ENCODE peak calls at places on chromosome 16, in nine cellular contexts. N is kidney, G is aorta, Y is A549, A is esophagus squamous epithelium, F is uterus, U is HCT116, K is thoracic aorta, Z is cardiac muscle cell. R is an unnamed sample.

GRCh38 chr16:17334096-17334495 is 136.7 kb downstream of the XYLT1 start:
- DNase-seq in A (no peak), Y (no peak), N (no peak), F (no peak), U (no peak), K (peak; percentile 32), Z (no peak), G (no peak), R (no peak)

GRCh38 chr16:64346080-64346479 is 775.8 kb downstream of the CDH11 start:
- DNase-seq in A (no peak), U (no peak), K (no peak), F (no peak), Y (no peak), Z (no peak), N (no peak), G (no peak), R (no peak)

GRCh38 chr16:23353440-23353839 is 51.3 kb downstream of the SCNN1B start:
- DNase-seq in U (no peak), K (no peak), N (peak; percentile 7), Z (no peak), A (no peak), Y (no peak), F (no peak), G (peak; percentile 3), R (no peak)

GRCh38 chr16:28092721-28093382 is 29.3 kb upstream of the GSG1L start:
- DNase-seq in N (peak; percentile 18), G (peak; percentile 49), A (no peak), Y (no peak), U (no peak), F (no peak), K (no peak), Z (no peak), R (no peak)

GRCh38 chr16:72787519-72788268 is 260.2 kb downstream of the ZFHX3 start:
- DNase-seq in F (peak; percentile 80), U (no peak), A (no peak), N (peak; percentile 86), K (peak; percentile 40), Y (no peak), Z (peak; percentile 89), G (peak; percentile 87), R (no peak)

GRCh38 chr16:75266738-75267630 is 15.6 kb upstream of the BCAR1 start:
- DNase-seq in U (no peak), Z (no peak), G (no peak), Y (no peak), A (no peak), N (no peak), K (no peak), F (peak; percentile 26), R (no peak)

GRCh38 chr16:50741225-50741807 is 570 bp upstream of the CYLD start:
- DNase-seq in Z (no peak), U (no peak), F (peak; percentile 41), K (no peak), A (no peak), N (no peak), Y (no peak), G (no peak), R (no peak)

GRCh38 chr16:8888951-8889892 is 7.1 kb downstream of the LITAFD start:
- DNase-seq in K (no peak), Y (no peak), Z (no peak), A (no peak), U (no peak), N (peak; percentile 68), G (peak; percentile 59), F (no peak), R (no peak)

GRCh38 chr16:80591071-80591935 is 50.5 kb downstream of the DYNLRB2 start:
- DNase-seq in F (no peak), G (no peak), A (no peak), Z (no peak), Y (no peak), U (no peak), N (no peak), K (no peak), R (no peak)

GRCh38 chr16:84150926-84151325 is 5.8 kb downstream of the DNAAF1 start:
- DNase-seq in U (no peak), F (no peak), Y (no peak), G (no peak), Z (no peak), K (no peak), N (no peak), A (no peak), R (no peak)

GRCh38 chr16:59044616-59045015 is 310.5 kb upstream of the GOT2 start:
- DNase-seq in N (no peak), A (no peak), G (no peak), U (no peak), Y (no peak), Z (no peak), F (no peak), K (no peak), R (no peak)

GRCh38 chr16:51154271-51155171 is 3.5 kb upstream of the SALL1 start:
- DNase-seq in N (peak; percentile 89), Y (no peak), A (no peak), G (no peak), K (no peak), Z (no peak), U (no peak), F (peak; percentile 77), R (no peak)

GRCh38 chr16:86975445-86975844 is 341.7 kb downstream of the C16orf95 start:
- DNase-seq in Z (peak; percentile 93), F (no peak), U (peak; percentile 89), N (peak; percentile 25), K (peak; percentile 19), A (no peak), G (peak; percentile 82), Y (peak; percentile 64), R (peak; percentile 71)

GRCh38 chr16:28212532-28212873 is 738 bp upstream of the XPO6 start:
- DNase-seq in A (no peak), Y (no peak), K (no peak), U (peak; percentile 15), N (no peak), F (no peak), Z (peak; percentile 27), G (no peak), R (no peak)

GRCh38 chr16:80274576-80275191 is 266.1 kb upstream of the DYNLRB2 start:
- DNase-seq in Y (no peak), F (no peak), Z (peak; percentile 29), K (no peak), A (no peak), U (no peak), G (no peak), N (no peak), R (no peak)

GRCh38 chr16:30010817-30011504 is at the start of gene DOC2A:
- DNase-seq in G (no peak), U (no peak), K (no peak), Z (no peak), N (peak; percentile 68), Y (no peak), F (no peak), A (no peak), R (no peak)

GRCh38 chr16:54817432-54817831 is 113.2 kb upstream of the IRX5 start:
- DNase-seq in A (no peak), F (no peak), K (no peak), N (no peak), G (no peak), U (no peak), Y (peak; percentile 5), Z (peak; percentile 8), R (no peak)

GRCh38 chr16:54815177-54815576 is 115.5 kb upstream of the IRX5 start:
- DNase-seq in Y (no peak), K (no peak), G (no peak), F (no peak), U (no peak), A (no peak), N (no peak), Z (no peak), R (no peak)

GRCh38 chr16:54813778-54814177 is 116.9 kb upstream of the IRX5 start:
- DNase-seq in K (no peak), N (no peak), Z (no peak), Y (no peak), G (no peak), U (no peak), F (no peak), A (no peak), R (no peak)

GRCh38 chr16:54817940-54818574 is 112.6 kb upstream of the IRX5 start:
- DNase-seq in U (no peak), F (no peak), Z (no peak), A (no peak), G (no peak), N (no peak), Y (no peak), K (no peak), R (no peak)

DNA sequence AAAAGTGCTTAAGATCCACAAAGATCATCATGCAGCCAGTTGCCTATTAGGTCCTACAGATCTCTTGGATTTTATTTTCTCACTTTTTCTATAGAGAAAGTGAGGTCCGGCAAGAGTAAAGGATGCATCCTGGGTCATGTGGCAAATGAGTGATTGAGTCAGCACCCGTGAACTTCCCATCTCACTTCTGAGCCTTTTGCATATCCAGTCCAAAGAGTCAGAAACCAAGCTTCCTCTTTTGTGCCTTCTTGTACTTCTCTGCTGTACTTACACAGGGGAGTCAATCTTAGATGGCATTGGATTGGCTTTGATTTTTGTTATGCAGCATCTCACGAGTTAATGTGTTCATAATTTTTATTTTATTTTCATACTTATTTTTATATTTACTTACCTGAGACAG is 114.2 kb upstream of the IRX5 start:
- DNase-seq in N (no peak), G (no peak), Z (no peak), K (no peak), F (no peak), U (no peak), Y (no peak), A (no peak), R (no peak)
- H3K27ac ChIP-seq in N (no peak overlapping the region), G (no peak overlapping the region), Z (no peak overlapping the region), K (no peak overlapping the region), F (no peak overlapping the region), U (no peak overlapping the region), Y (no peak overlapping the region), A (no peak overlapping the region), R (no peak overlapping the region)

GRCh38 chr16:66549284-66550131 is at the start of gene TK2:
- DNase-seq in K (no peak), Z (peak; percentile 85), N (peak; percentile 89), U (no peak), A (no peak), F (peak; percentile 61), Y (peak; percentile 65), G (peak; percentile 89), R (peak; percentile 20)
- H3K4me1 ChIP-seq in K (peaks cover 62% of the 10 kb centered on the region), Z (peaks cover 20% of the 10 kb centered on the region), N (peaks cover 23% of the 10 kb centered on the region), U (peaks cover 46% of the 10 kb centered on the region), A (peaks cover 27% of the 10 kb centered on the region), F (no peaks in the 10 kb centered on the region), Y (peaks cover 40% of the 10 kb centered on the region), G (peaks cover 3% of the 10 kb centered on the region), R (peaks cover 2% of the 10 kb centered on the region)

DNA sequence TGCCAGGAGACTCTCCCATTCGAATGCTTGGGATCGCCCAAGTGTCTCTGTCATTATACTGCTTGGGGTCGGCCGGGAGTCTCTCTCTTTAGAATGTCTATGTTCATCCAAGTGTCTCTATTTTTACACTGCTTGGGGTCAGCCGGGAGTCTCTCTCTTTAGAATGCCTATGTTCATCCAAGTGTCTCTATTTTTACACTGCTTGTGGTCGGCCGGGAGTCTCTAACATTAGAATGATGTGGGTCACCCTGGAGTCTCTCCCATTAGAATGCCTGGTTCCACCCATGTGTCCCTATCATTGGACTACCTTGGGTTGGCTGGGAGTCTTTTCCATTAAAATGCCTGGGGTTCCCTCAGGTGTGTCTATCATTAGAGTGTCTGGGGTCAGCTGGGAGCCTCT is 2230.4 kb downstream of the TP53TG3F start:
- DNase-seq in K (no peak), Z (no peak), G (no peak), U (no peak), N (no peak), F (no peak), Y (no peak), A (no peak), R (no peak)
- H3K9me3 ChIP-seq in K (peaks cover 2% of the 10 kb centered on the region), Z (no peaks in the 10 kb centered on the region), G (no peaks in the 10 kb centered on the region), U (no peaks in the 10 kb centered on the region), N (peaks cover 25% of the 10 kb centered on the region), F (no peaks in the 10 kb centered on the region), Y (no peaks in the 10 kb centered on the region), A (no peaks in the 10 kb centered on the region), R (peaks cover 3% of the 10 kb centered on the region)

GRCh38 chr16:57894390-57895080 is 76.4 kb downstream of the CNGB1 start:
- DNase-seq in U (no peak), N (no peak), G (no peak), Z (no peak), K (no peak), A (no peak), F (no peak), Y (no peak), R (no peak)
- H3K27ac ChIP-seq in U (no peak overlapping the region), N (no peak overlapping the region), G (no peak overlapping the region), Z (no peak overlapping the region), K (no peak overlapping the region), A (peak overlapping the region; percentile 54), F (no peak overlapping the region), Y (peak overlapping the region; percentile 95), R (no peak overlapping the region)